ENCODE peak calls at places on chromosomes 7 and 10, in five cellular contexts. T is iris pigment epithelial cell; F is stimulated activated CD4-positive, alpha-beta T cell treated with anti-CD3 and anti-CD28 coated beads, Interleukin-2, amount 100 ng/mL, for 24 hours; I is IMR-90; R is DMS153. X is an unnamed sample.
A peak's percentile ranks its signal among the peaks of the same experiment; 100 is the strongest.

GRCh38 chr7:106068986-106069385 is 43.1 kb downstream of the SYPL1 start:
- DNase-seq in T (no peak), F (no peak), I (no peak), R (no peak), X (no peak)

GRCh38 chr10:49698679-49699078 is 19.2 kb downstream of the C10orf53 start:
- DNase-seq in T (no peak), F (no peak), I (no peak), R (no peak), X (no peak)

GRCh38 chr7:149456770-149457421 is 4.0 kb downstream of the ZNF777 start:
- DNase-seq in T (no peak), F (no peak), I (peak; percentile 20), R (no peak), X (no peak)

GRCh38 chr7:15821484-15822122 is 135.1 kb upstream of the MEOX2 start:
- DNase-seq in T (no peak), F (no peak), I (no peak), R (no peak), X (no peak)

GRCh38 chr10:119829429-119829828 is 43.2 kb downstream of the MCMBP start:
- DNase-seq in T (no peak), F (no peak), I (no peak), R (no peak), X (no peak)

GRCh38 chr7:2622869-2623697 is 8.7 kb upstream of the TTYH3 start:
- DNase-seq in T (no peak), F (no peak), I (no peak), R (no peak), X (no peak)

GRCh38 chr7:95919574-95919973 is 147.2 kb downstream of the DYNC1I1 start:
- DNase-seq in T (no peak), F (no peak), I (no peak), R (no peak), X (no peak)

GRCh38 chr10:108673756-108674155 is 1249.6 kb downstream of the XPNPEP1 start:
- DNase-seq in T (peak; percentile 0), F (no peak), I (no peak), R (no peak), X (no peak)

GRCh38 chr10:88923525-88923924 is 29.0 kb downstream of the ACTA2 start:
- DNase-seq in T (peak; percentile 87), F (no peak), I (peak; percentile 78), R (no peak), X (no peak)

GRCh38 chr10:74730246-74730645 is 96.2 kb upstream of the KAT6B start:
- DNase-seq in T (no peak), F (no peak), I (no peak), R (no peak), X (no peak)

GRCh38 chr7:150787321-150788281 is 12.6 kb downstream of the TMEM176B start:
- DNase-seq in T (peak; percentile 22), F (no peak), I (no peak), R (peak; percentile 35), X (peak; percentile 19)

GRCh38 chr10:15719899-15720634 is at the start of gene ITGA8:
- DNase-seq in T (peak; percentile 25), F (no peak), I (no peak), R (no peak), X (no peak)

GRCh38 chr7:104900525-104900924 is 113.5 kb upstream of the KMT2E start:
- DNase-seq in T (no peak), F (no peak), I (no peak), R (no peak), X (no peak)

GRCh38 chr7:55237156-55237721 is 127.9 kb upstream of the LANCL2 start:
- DNase-seq in T (no peak), F (no peak), I (no peak), R (no peak), X (no peak)

GRCh38 chr10:24962998-24963397 is 10.6 kb upstream of the PRTFDC1 start:
- DNase-seq in T (peak; percentile 56), F (no peak), I (peak; percentile 60), R (no peak), X (no peak)

GRCh38 chr10:120221873-120222485 is 235.0 kb upstream of the PLPP4 start:
- DNase-seq in T (peak; percentile 61), F (peak; percentile 2), I (no peak), R (no peak), X (no peak)

GRCh38 chr7:69620063-69620462 is 21.8 kb downstream of the AUTS2 start:
- DNase-seq in T (no peak), F (no peak), I (no peak), R (no peak), X (no peak)

GRCh38 chr7:130486114-130486962 is 5.5 kb upstream of the MEST start:
- DNase-seq in T (no peak), F (peak; percentile 62), I (no peak), R (peak; percentile 86), X (no peak)

GRCh38 chr10:25059990-25060389 is 43.6 kb downstream of the THNSL1 start:
- DNase-seq in T (peak; percentile 89), F (no peak), I (peak; percentile 75), R (no peak), X (no peak)